ENCODE peak calls at places on chromosomes 4 and X, in seven cellular contexts. C, N, F, D, I, S and B are unnamed samples.

GRCh38 chr4:84632092-84632491 is 49.2 kb downstream of the CDS1 start:
- DNase-seq in C (no peak), N (no peak), F (no peak), D (peak), I (no peak), S (no peak), B (no peak)

GRCh38 chr4:41203169-41203568 is 11.2 kb downstream of the APBB2 start:
- DNase-seq in C (no peak), N (no peak), F (no peak), D (no peak), I (no peak), S (no peak), B (no peak)

GRCh38 chr4:173135241-173135847 is 33.3 kb upstream of the GALNT7 start:
- DNase-seq in C (no peak), N (no peak), F (no peak), D (no peak), I (no peak), S (peak), B (no peak)

GRCh38 chr4:169484485-169484884 is 127.9 kb downstream of the NEK1 start:
- DNase-seq in C (no peak), N (no peak), F (no peak), D (no peak), I (no peak), S (no peak), B (no peak)

GRCh38 chrX:97685753-97686152 is 802.0 kb downstream of the RPA4 start:
- DNase-seq in C (peak), N (no peak), F (no peak), D (no peak), I (no peak), S (no peak), B (peak)

GRCh38 chrX:23228950-23229448 is 105.7 kb upstream of the PTCHD1 start:
- DNase-seq in C (no peak), N (no peak), F (no peak), D (no peak), I (no peak), S (peak), B (no peak)

GRCh38 chrX:131332331-131332730 is 43.2 kb upstream of the IGSF1 start:
- DNase-seq in C (no peak), N (no peak), F (no peak), D (no peak), I (no peak), S (no peak), B (no peak)

GRCh38 chr4:47490550-47490949 is 5.5 kb downstream of the ATP10D start:
- DNase-seq in C (peak), N (no peak), F (no peak), D (no peak), I (no peak), S (peak), B (no peak)

GRCh38 chr4:185885604-185886003 is 73.6 kb upstream of the SORBS2 start:
- DNase-seq in C (no peak), N (no peak), F (no peak), D (no peak), I (no peak), S (no peak), B (no peak)

GRCh38 chr4:151921811-151922210 is 161.0 kb upstream of the GATB start:
- DNase-seq in C (no peak), N (no peak), F (no peak), D (peak), I (no peak), S (no peak), B (no peak)

GRCh38 chr4:133464311-133464710 is 315.2 kb downstream of the PCDH10 start:
- DNase-seq in C (no peak), N (no peak), F (no peak), D (no peak), I (no peak), S (no peak), B (no peak)

GRCh38 chrX:37644381-37645305 is 40.9 kb upstream of the XK start:
- DNase-seq in C (no peak), N (no peak), F (no peak), D (no peak), I (no peak), S (no peak), B (no peak)

GRCh38 chr4:4704267-4704666 is 155.2 kb upstream of the MSX1 start:
- DNase-seq in C (no peak), N (peak), F (no peak), D (no peak), I (no peak), S (no peak), B (no peak)

GRCh38 chr4:26220704-26221103 is 100.1 kb upstream of the RBPJ start:
- DNase-seq in C (no peak), N (no peak), F (no peak), D (no peak), I (no peak), S (no peak), B (no peak)

GRCh38 chr4:183417356-183417755 is 27.1 kb upstream of the CDKN2AIP start:
- DNase-seq in C (no peak), N (no peak), F (no peak), D (no peak), I (no peak), S (no peak), B (no peak)

GRCh38 chr4:2763511-2763967 is 7.4 kb upstream of the TNIP2 start:
- DNase-seq in C (no peak), N (no peak), F (no peak), D (no peak), I (no peak), S (no peak), B (peak)

GRCh38 chr4:141497627-141498026 is 138.8 kb upstream of the IL15 start:
- DNase-seq in C (no peak), N (no peak), F (no peak), D (no peak), I (no peak), S (no peak), B (peak)

GRCh38 chr4:136855886-136856285 is 676.4 kb downstream of the PCDH18 start:
- DNase-seq in C (no peak), N (no peak), F (no peak), D (no peak), I (no peak), S (no peak), B (no peak)

GRCh38 chrX:140980271-140980670 is 22.1 kb upstream of the SPANXB1 start:
- DNase-seq in C (no peak), N (no peak), F (no peak), D (no peak), I (no peak), S (no peak), B (no peak)

GRCh38 chrX:39829965-39830364 is 267.8 kb downstream of the BCOR start:
- DNase-seq in C (no peak), N (no peak), F (no peak), D (no peak), I (no peak), S (no peak), B (no peak)

GRCh38 chr4:38071801-38072567 is 111.8 kb downstream of the PTTG2 start:
- DNase-seq in C (no peak), N (no peak), F (peak), D (no peak), I (no peak), S (no peak), B (no peak)

GRCh38 chr4:14111730-14112171 is 484.2 kb upstream of the BOD1L1 start:
- DNase-seq in C (no peak), N (no peak), F (no peak), D (peak), I (no peak), S (no peak), B (no peak)

GRCh38 chrX:118188977-118189376 is 72.4 kb upstream of the KLHL13 start:
- DNase-seq in C (no peak), N (no peak), F (no peak), D (no peak), I (no peak), S (no peak), B (no peak)

GRCh38 chrX:153521034-153521433 is 3.6 kb downstream of the ATP2B3 start:
- DNase-seq in C (no peak), N (no peak), F (no peak), D (no peak), I (no peak), S (no peak), B (no peak)

GRCh38 chr4:24473309-24473721 is 111.0 kb downstream of the DHX15 start:
- DNase-seq in C (no peak), N (no peak), F (peak), D (no peak), I (no peak), S (peak), B (no peak)

GRCh38 chrX:66915893-66916292 is 277.0 kb upstream of the EDA2R start:
- DNase-seq in C (no peak), N (no peak), F (no peak), D (no peak), I (no peak), S (peak), B (no peak)

GRCh38 chr4:159077702-159078495 is 25.0 kb upstream of the RAPGEF2 start:
- DNase-seq in C (no peak), N (no peak), F (no peak), D (no peak), I (no peak), S (no peak), B (peak)

GRCh38 chr4:122772311-122772710 is 39.8 kb downstream of the BBS12 start:
- DNase-seq in C (no peak), N (no peak), F (no peak), D (no peak), I (no peak), S (no peak), B (no peak)

GRCh38 chr4:147714575-147715401 is 17.1 kb upstream of the ARHGAP10 start:
- DNase-seq in C (no peak), N (peak), F (no peak), D (peak), I (no peak), S (no peak), B (no peak)

GRCh38 chrX:153762636-153763173 is 1.3 kb upstream of the PLXNB3 start:
- DNase-seq in C (no peak), N (no peak), F (peak), D (no peak), I (no peak), S (no peak), B (no peak)

GRCh38 chr4:37976513-37976912 is 16.3 kb downstream of the PTTG2 start:
- DNase-seq in C (no peak), N (no peak), F (no peak), D (no peak), I (no peak), S (no peak), B (no peak)

GRCh38 chr4:165592386-165592785 is 213.6 kb downstream of the CPE start:
- DNase-seq in C (no peak), N (no peak), F (no peak), D (no peak), I (no peak), S (no peak), B (no peak)

GRCh38 chrX:154046262-154046771 is 26.6 kb upstream of the IRAK1 start:
- DNase-seq in C (no peak), N (peak), F (peak), D (peak), I (no peak), S (no peak), B (no peak)

GRCh38 chr4:26854701-26855100 is 5.9 kb upstream of the STIM2 start:
- DNase-seq in C (no peak), N (no peak), F (no peak), D (no peak), I (no peak), S (no peak), B (no peak)

GRCh38 chrX:45445745-45446412 is 245.2 kb upstream of the DIPK2B start:
- DNase-seq in C (no peak), N (no peak), F (no peak), D (peak), I (no peak), S (no peak), B (no peak)

GRCh38 chr4:98470831-98471230 is 187.6 kb downstream of the TSPAN5 start:
- DNase-seq in C (no peak), N (no peak), F (no peak), D (no peak), I (no peak), S (no peak), B (no peak)

GRCh38 chr4:184344435-184344834 is 126.8 kb upstream of the ENPP6 start:
- DNase-seq in C (no peak), N (no peak), F (no peak), D (no peak), I (no peak), S (no peak), B (no peak)

GRCh38 chr4:2587215-2587823 is 50.9 kb downstream of the FAM193A start:
- DNase-seq in C (no peak), N (no peak), F (no peak), D (no peak), I (no peak), S (no peak), B (no peak)

GRCh38 chr4:32061916-32062315 is 1341.7 kb downstream of the PCDH7 start:
- DNase-seq in C (no peak), N (no peak), F (no peak), D (no peak), I (no peak), S (no peak), B (no peak)